ENCODE peak calls at places on chromosomes 5 and 9, in ten cellular contexts. P is astrocyte; M is CD8-positive, alpha-beta T cell; V is brain microvascular endothelial cell; T is heart right ventricle; J is DND-41; E is PC-3; A is IMR-90; H is mucosa of descending colon; Y is mammary epithelial cell. Z is an unnamed sample.

GRCh38 chr5:21810737-21811316 is 1042.3 kb downstream of the CDH12 start:
- DNase-seq in P (peak), M (no peak), V (no peak), T (no peak), J (no peak), E (peak), A (peak), H (no peak), Y (peak), Z (no peak)

GRCh38 chr9:117771162-117771561 is 67.0 kb downstream of the TLR4 start:
- DNase-seq in P (no peak), M (no peak), V (no peak), T (no peak), J (no peak), E (no peak), A (no peak), H (no peak), Y (no peak), Z (no peak)

GRCh38 chr5:95283761-95284511 is 958 bp downstream of the MCTP1 start:
- DNase-seq in P (peak), M (peak), V (no peak), T (no peak), J (no peak), E (peak), A (no peak), H (no peak), Y (peak), Z (peak)

GRCh38 chr5:35230043-35230611 is at the start of gene PRLR:
- DNase-seq in P (no peak), M (no peak), V (peak), T (peak), J (no peak), E (peak), A (peak), H (peak), Y (peak), Z (peak)

GRCh38 chr9:76403352-76403751 is 9.1 kb upstream of the RFK start:
- DNase-seq in P (peak), M (no peak), V (peak), T (peak), J (peak), E (peak), A (peak), H (no peak), Y (peak), Z (peak)

GRCh38 chr9:126682928-126683697 is 69.4 kb downstream of the LMX1B start:
- DNase-seq in P (no peak), M (no peak), V (no peak), T (peak), J (no peak), E (no peak), A (no peak), H (no peak), Y (no peak), Z (no peak)

GRCh38 chr9:104808030-104808614 is 44.2 kb downstream of the NIPSNAP3B start:
- DNase-seq in P (peak), M (no peak), V (no peak), T (peak), J (no peak), E (peak), A (peak), H (no peak), Y (peak), Z (no peak)

GRCh38 chr9:89528540-89528939 is 30.6 kb upstream of the SEMA4D start:
- DNase-seq in P (no peak), M (no peak), V (no peak), T (no peak), J (no peak), E (peak), A (no peak), H (no peak), Y (no peak), Z (no peak)

GRCh38 chr5:180804129-180804601 is 1.6 kb upstream of the MGAT1 start:
- DNase-seq in P (no peak), M (peak), V (no peak), T (no peak), J (no peak), E (no peak), A (no peak), H (peak), Y (no peak), Z (no peak)

GRCh38 chr5:10866913-10867312 is 105.9 kb upstream of the DAP start:
- DNase-seq in P (no peak), M (no peak), V (no peak), T (no peak), J (no peak), E (peak), A (peak), H (no peak), Y (no peak), Z (no peak)
- TF ChIP-seq CTCF in P (peak), M (no peak), V (peak), T (no peak), J (peak), E (peak), A (peak), H (no peak), Y (no peak), Z (no peak)

DNA sequence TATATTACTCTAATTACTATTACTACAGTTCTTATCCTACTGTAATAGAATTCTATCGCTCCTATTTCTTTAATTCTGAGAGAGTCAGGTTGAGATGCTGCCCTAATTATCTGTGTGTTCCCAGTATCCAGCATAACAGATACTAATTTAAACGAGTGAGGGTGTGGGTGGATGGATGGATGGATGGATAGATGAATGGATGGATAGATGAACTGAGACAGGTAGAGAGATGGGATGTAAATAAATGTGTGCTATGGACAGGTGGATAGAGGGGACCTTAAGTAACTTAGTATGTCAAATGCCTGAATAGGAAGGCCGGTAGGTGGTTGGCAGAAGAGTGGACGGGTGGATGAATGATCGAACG is 143.6 kb upstream of the ADRA1B start:
- DNase-seq in P (no peak), M (no peak), V (no peak), T (no peak), J (no peak), E (no peak), A (no peak), H (no peak), Y (no peak), Z (no peak)
- H3K4me3 ChIP-seq in P (peak), M (no peak), V (no peak), T (peak), J (no peak), E (peak), A (peak), H (no peak), Y (no peak), Z (no peak)

GRCh38 chr5:77285442-77285841 is 75.0 kb downstream of the PDE8B start:
- DNase-seq in P (no peak), M (no peak), V (no peak), T (no peak), J (no peak), E (no peak), A (no peak), H (no peak), Y (no peak), Z (no peak)
- TF ChIP-seq CTCF in P (no peak), M (no peak), V (no peak), T (no peak), J (no peak), E (no peak), A (no peak), H (no peak), Y (no peak), Z (no peak)

GRCh38 chr5:151222769-151223446 is 984 bp downstream of the CCDC69 start:
- DNase-seq in P (no peak), M (peak), V (no peak), T (peak), J (no peak), E (peak), A (no peak), H (peak), Y (no peak), Z (no peak)
- H3K4me3 ChIP-seq in P (peak), M (peak), V (peak), T (peak), J (no peak), E (peak), A (no peak), H (peak), Y (no peak), Z (peak)

GRCh38 chr5:116437922-116438578 is 136.6 kb downstream of the SEMA6A start:
- DNase-seq in P (no peak), M (no peak), V (no peak), T (no peak), J (no peak), E (no peak), A (no peak), H (no peak), Y (no peak), Z (no peak)
- TF ChIP-seq CTCF in P (no peak), M (no peak), V (no peak), T (no peak), J (no peak), E (no peak), A (no peak), H (no peak), Y (no peak), Z (no peak)

GRCh38 chr5:66230551-66230950 is 86.5 kb downstream of the SREK1 start:
- DNase-seq in P (peak), M (no peak), V (peak), T (no peak), J (no peak), E (no peak), A (no peak), H (no peak), Y (peak), Z (no peak)

GRCh38 chr5:66224273-66224672 is 80.2 kb downstream of the SREK1 start:
- DNase-seq in P (no peak), M (no peak), V (no peak), T (no peak), J (no peak), E (no peak), A (no peak), H (no peak), Y (no peak), Z (no peak)

GRCh38 chr5:66222455-66222854 is 78.4 kb downstream of the SREK1 start:
- DNase-seq in P (no peak), M (no peak), V (no peak), T (no peak), J (peak), E (no peak), A (no peak), H (no peak), Y (no peak), Z (no peak)

GRCh38 chr5:66223637-66224036 is 79.5 kb downstream of the SREK1 start:
- DNase-seq in P (no peak), M (no peak), V (no peak), T (no peak), J (no peak), E (peak), A (no peak), H (no peak), Y (no peak), Z (no peak)

DNA sequence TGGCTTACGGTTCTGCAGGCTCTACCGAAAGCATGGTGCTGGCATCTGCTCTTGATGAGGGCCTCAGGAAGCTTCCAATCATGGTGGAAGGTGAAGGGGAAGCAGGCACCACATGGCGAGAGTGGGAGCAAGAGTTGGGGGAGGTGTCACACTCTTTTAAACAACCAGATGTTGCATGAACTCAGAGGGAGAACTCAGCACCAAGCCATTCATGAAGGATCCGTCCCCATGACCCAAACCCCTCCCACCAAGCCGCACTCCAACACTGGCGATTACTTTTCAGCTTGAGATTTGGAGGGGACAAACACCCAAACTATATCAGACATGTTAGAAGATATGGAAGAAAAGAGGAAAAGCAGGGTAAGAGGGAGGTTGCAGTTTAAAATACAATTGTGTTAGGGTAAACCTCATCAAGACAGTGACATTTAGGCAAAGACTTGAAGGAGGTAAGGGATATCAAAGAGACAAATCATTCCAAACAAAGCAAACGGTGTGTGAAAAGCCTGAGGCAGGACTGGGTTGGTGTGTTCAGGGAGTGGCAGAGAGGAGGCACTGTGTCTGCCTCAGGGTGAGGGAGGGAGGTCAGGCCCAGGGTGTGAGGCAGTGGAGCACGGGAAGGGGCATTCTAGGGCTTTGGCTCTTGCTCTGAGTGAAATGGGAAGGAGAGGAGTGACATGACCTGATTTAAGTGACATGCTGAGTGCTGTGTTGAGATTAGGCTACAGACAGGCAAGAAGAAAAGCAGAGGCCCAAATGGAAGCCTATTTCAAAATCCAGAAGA is 80.9 kb downstream of the SREK1 start:
- DNase-seq in P (no peak), M (no peak), V (no peak), T (no peak), J (no peak), E (no peak), A (no peak), H (no peak), Y (no peak), Z (no peak)
- H3K4me3 ChIP-seq in P (no peak), M (no peak), V (no peak), T (no peak), J (no peak), E (no peak), A (no peak), H (no peak), Y (no peak), Z (no peak)

DNA sequence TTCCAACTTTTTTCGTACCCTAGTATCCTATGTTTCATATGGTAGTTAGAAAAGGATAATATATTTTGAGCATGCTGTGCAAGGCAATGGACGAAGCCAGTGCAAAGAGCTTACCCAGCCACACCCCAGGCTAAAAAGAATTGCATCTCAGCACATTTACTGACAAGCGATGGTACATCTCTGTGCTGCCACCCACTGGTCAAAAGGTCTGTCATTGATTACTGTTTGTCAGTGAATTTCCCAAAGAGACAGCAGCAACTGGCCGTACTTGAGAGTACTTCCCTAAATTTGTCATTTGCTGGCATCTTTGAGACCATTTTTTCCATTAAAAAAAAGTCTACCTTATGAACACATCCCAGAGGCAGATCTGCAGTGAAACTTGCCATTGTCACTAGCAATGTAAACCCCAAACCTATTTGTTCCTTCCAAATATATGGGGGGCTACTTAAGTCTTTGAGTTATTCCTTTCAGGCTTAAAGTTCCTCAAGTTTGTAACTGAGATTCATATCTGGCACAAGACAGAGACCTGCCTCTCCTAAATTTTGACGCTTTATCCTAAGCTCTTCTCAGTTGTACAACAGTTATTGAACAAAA is 184.3 kb downstream of the CTNND2 start:
- DNase-seq in P (peak), M (no peak), V (peak), T (peak), J (peak), E (peak), A (no peak), H (no peak), Y (peak), Z (no peak)
- TF ChIP-seq CTCF in P (peak), M (no peak), V (peak), T (peak), J (peak), E (peak), A (no peak), H (no peak), Y (no peak), Z (peak)

DNA sequence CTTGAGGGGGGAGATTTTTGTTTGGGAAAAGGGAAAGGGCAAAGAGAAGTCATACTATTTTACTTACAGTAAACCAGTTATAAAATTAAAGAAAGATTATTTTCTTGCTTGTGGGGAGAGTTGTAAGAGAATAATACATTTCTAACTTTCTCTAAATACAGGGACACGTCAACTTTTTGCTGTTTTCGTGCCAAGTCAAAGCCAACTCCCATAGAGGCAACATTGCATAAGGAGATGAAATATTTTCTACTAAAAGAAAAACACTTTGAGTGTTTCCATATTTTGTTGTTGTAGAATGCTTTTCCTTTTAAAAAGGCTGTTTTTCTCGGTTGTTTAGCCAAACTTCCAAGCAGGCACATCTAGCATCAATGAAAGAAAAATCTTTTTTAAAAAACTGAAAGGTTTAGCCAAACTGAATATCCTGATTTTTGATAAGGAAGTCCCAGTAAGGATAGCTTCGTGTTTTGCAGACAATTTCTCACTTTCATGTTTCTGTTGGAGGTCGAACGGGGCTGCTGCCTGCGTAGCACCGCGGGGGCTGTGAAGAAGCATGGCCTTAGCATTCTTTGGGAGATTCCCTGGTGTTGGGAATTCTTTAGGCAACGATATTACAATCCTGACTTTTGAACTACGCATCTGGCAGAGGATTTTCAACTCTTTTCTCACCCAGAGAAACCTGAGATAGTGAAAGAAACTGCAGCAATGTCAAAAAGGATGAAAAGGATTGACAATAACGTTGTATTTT is 108.2 kb upstream of the FBXL7 start:
- DNase-seq in P (no peak), M (no peak), V (no peak), T (no peak), J (no peak), E (no peak), A (no peak), H (no peak), Y (no peak), Z (no peak)
- H3K4me3 ChIP-seq in P (no peak), M (no peak), V (no peak), T (no peak), J (no peak), E (no peak), A (no peak), H (no peak), Y (no peak), Z (no peak)

DNA sequence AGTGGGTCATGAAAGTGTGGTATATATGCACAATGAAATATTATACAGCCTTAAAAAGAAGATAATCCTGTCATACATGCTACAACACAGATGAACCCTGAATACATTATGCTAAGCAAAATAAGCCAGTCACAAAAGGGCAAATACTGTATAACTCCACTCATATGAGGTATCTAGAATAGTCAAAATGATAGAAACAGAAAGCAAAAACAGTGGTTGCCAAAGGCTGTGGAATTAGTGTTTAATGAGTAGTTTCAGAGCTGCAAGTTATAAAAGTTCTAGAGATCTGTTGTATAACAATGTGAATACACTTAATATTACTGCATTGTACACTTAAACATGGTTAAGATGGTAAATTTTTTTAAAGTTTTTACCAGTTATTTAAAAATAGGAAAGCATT is 135.0 kb downstream of the OXCT1 start:
- DNase-seq in P (no peak), M (no peak), V (no peak), T (no peak), J (no peak), E (no peak), A (no peak), H (no peak), Y (no peak), Z (no peak)
- TF ChIP-seq CTCF in P (no peak), M (no peak), V (no peak), T (no peak), J (no peak), E (no peak), A (no peak), H (no peak), Y (no peak), Z (no peak)

GRCh38 chr5:140153255-140153654 is 21.7 kb upstream of the CYSTM1 start:
- DNase-seq in P (no peak), M (no peak), V (no peak), T (no peak), J (no peak), E (no peak), A (no peak), H (no peak), Y (no peak), Z (no peak)
- H3K4me3 ChIP-seq in P (no peak), M (no peak), V (no peak), T (no peak), J (no peak), E (no peak), A (no peak), H (no peak), Y (no peak), Z (no peak)